ENCODE peak calls at places on chromosomes 5 and 9, in four cellular contexts. One of them, this sample, is unnamed. For H3K27me3, the result is how much of the 10 kb centered on the place peaks cover.

GRCh38 chr9:138022121-138022741 is 144.6 kb downstream of the CACNA1B start:
- DNase-seq in AG04450: no peak
- DNase-seq in SJSA1: no peak
- DNase-seq in pancreas: peak
- DNase-seq in this sample: peak

GRCh38 chr9:121331992-121332685 is 37.9 kb downstream of the STOM start:
- DNase-seq in AG04450: no peak
- DNase-seq in SJSA1: no peak
- DNase-seq in pancreas: no peak
- DNase-seq in this sample: peak

GRCh38 chr5:147442134-147442726 is 67.6 kb downstream of the DPYSL3 start:
- DNase-seq in AG04450: no peak
- DNase-seq in SJSA1: no peak
- DNase-seq in pancreas: no peak
- DNase-seq in this sample: no peak

GRCh38 chr5:75603421-75603820 is 7.8 kb upstream of the ANKDD1B start:
- DNase-seq in AG04450: peak
- DNase-seq in SJSA1: no peak
- DNase-seq in pancreas: no peak
- DNase-seq in this sample: no peak

GRCh38 chr5:41903382-41903891 is 707 bp upstream of the RIMOC1 start:
- DNase-seq in AG04450: no peak
- DNase-seq in SJSA1: no peak
- DNase-seq in pancreas: no peak
- DNase-seq in this sample: no peak

GRCh38 chr5:176866913-176867312 is 32.2 kb downstream of the HK3 start:
- DNase-seq in AG04450: no peak
- DNase-seq in SJSA1: no peak
- DNase-seq in pancreas: no peak
- DNase-seq in this sample: peak

GRCh38 chr5:3023678-3024077 is 272.2 kb upstream of the IRX2 start:
- DNase-seq in AG04450: no peak
- DNase-seq in SJSA1: peak
- DNase-seq in pancreas: no peak
- DNase-seq in this sample: no peak

GRCh38 chr5:180527659-180528058 is 33.5 kb downstream of the CNOT6 start:
- DNase-seq in AG04450: no peak
- DNase-seq in SJSA1: no peak
- DNase-seq in pancreas: no peak
- DNase-seq in this sample: no peak

GRCh38 chr5:61333351-61334223 is 1.5 kb downstream of the ZSWIM6 start:
- DNase-seq in AG04450: no peak
- DNase-seq in SJSA1: peak
- DNase-seq in pancreas: peak
- DNase-seq in this sample: peak

GRCh38 chr5:375921-376871 is 54.7 kb downstream of the AHRR start:
- DNase-seq in AG04450: no peak
- DNase-seq in SJSA1: peak
- DNase-seq in pancreas: no peak
- DNase-seq in this sample: peak

GRCh38 chr5:1840741-1841521 is 39.7 kb downstream of the NDUFS6 start:
- DNase-seq in AG04450: no peak
- DNase-seq in SJSA1: no peak
- DNase-seq in pancreas: no peak
- DNase-seq in this sample: peak

GRCh38 chr9:12889402-12890106 is 114.7 kb downstream of the LURAP1L start:
- DNase-seq in AG04450: no peak
- DNase-seq in SJSA1: no peak
- DNase-seq in pancreas: no peak
- DNase-seq in this sample: no peak

GRCh38 chr9:93598647-93599241 is 22.4 kb downstream of the PHF2 start:
- DNase-seq in AG04450: no peak
- DNase-seq in SJSA1: peak
- DNase-seq in pancreas: no peak
- DNase-seq in this sample: peak

GRCh38 chr9:26975728-26976707 is 19.8 kb downstream of the IFT74 start:
- DNase-seq in AG04450: no peak
- DNase-seq in SJSA1: no peak
- DNase-seq in pancreas: no peak
- DNase-seq in this sample: peak

GRCh38 chr9:135047026-135047350 is 40.5 kb upstream of the OLFM1 start:
- DNase-seq in AG04450: no peak
- DNase-seq in SJSA1: peak
- DNase-seq in pancreas: no peak
- DNase-seq in this sample: no peak

GRCh38 chr9:115849679-115850412 is 303.7 kb upstream of the PAPPA start:
- DNase-seq in AG04450: no peak
- DNase-seq in SJSA1: no peak
- DNase-seq in pancreas: no peak
- DNase-seq in this sample: no peak

GRCh38 chr5:150183436-150183835 is 6.4 kb upstream of the SLC6A7 start:
- DNase-seq in AG04450: no peak
- DNase-seq in SJSA1: no peak
- DNase-seq in pancreas: no peak
- DNase-seq in this sample: no peak

GRCh38 chr5:150184006-150184405 is 5.9 kb upstream of the SLC6A7 start:
- DNase-seq in AG04450: no peak
- DNase-seq in SJSA1: no peak
- DNase-seq in pancreas: no peak
- DNase-seq in this sample: no peak

GRCh38 chr5:150186137-150186536 is 3.7 kb upstream of the SLC6A7 start:
- DNase-seq in AG04450: no peak
- DNase-seq in SJSA1: no peak
- DNase-seq in pancreas: no peak
- DNase-seq in this sample: peak

GRCh38 chr5:150186796-150187356 is 3.0 kb upstream of the SLC6A7 start:
- DNase-seq in AG04450: no peak
- DNase-seq in SJSA1: no peak
- DNase-seq in pancreas: no peak
- DNase-seq in this sample: no peak

GRCh38 chr5:150184990-150185952 is 4.6 kb upstream of the SLC6A7 start:
- DNase-seq in AG04450: no peak
- DNase-seq in SJSA1: no peak
- DNase-seq in pancreas: peak
- DNase-seq in this sample: no peak
- H3K27me3 ChIP-seq in AG04450: half or more
- H3K27me3 ChIP-seq in SJSA1: under half
- H3K27me3 ChIP-seq in pancreas: under half
- H3K27me3 ChIP-seq in this sample: under half

DNA sequence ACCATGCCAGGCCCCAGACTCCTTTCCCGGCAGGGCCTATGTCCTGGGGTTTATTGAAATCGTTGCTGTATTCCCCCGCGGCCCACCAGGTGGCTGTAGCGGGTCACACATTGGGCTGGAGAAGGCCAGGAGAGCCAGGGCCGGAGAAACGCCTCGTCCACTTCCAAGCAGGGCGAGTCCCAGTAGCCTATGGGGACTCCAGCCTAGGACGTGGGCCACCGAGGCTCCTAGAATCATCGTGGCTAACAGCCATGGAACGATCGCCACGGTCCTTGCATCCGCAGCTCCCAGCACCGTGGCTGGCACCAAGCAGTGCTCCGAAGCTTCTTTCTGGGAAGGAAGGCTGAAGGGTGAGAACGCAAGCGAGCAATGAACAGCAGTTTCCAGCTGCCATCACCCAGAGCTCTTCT is 87.7 kb downstream of the ENTREP1 start:
- DNase-seq in AG04450: peak
- DNase-seq in SJSA1: no peak
- DNase-seq in pancreas: peak
- DNase-seq in this sample: peak
- H3K4me3 ChIP-seq in AG04450: peak
- H3K4me3 ChIP-seq in SJSA1: no peak
- H3K4me3 ChIP-seq in pancreas: no peak
- H3K4me3 ChIP-seq in this sample: no peak

DNA sequence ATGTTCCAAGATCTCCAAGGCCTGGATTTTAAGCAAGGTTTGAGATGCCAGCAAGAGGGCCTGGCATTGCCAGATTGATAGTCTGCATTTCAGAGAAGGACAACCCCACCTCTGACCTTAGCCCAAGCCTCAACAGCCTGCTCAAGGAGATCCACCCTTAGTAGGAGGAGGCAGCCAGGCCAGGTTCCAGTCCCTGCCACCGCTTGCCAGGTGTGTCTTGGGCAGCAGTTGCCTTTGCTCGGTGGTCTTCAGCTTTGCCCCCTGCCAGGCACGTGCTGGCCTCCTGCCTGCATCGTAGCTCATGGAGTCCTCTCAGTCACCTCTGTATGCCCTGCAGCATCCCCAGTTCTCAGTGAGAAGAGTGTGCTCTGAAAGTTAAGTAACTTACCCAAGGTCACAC is 134.2 kb downstream of the KCNIP1 start:
- DNase-seq in AG04450: no peak
- DNase-seq in SJSA1: no peak
- DNase-seq in pancreas: no peak
- DNase-seq in this sample: no peak
- H3K27me3 ChIP-seq in AG04450: under half
- H3K27me3 ChIP-seq in SJSA1: under half
- H3K27me3 ChIP-seq in pancreas: under half
- H3K27me3 ChIP-seq in this sample: under half

GRCh38 chr5:119322312-119322947 is 33.4 kb upstream of the TNFAIP8 start:
- DNase-seq in AG04450: no peak
- DNase-seq in SJSA1: no peak
- DNase-seq in pancreas: no peak
- DNase-seq in this sample: peak
- H3K4me3 ChIP-seq in AG04450: no peak
- H3K4me3 ChIP-seq in SJSA1: no peak
- H3K4me3 ChIP-seq in pancreas: no peak
- H3K4me3 ChIP-seq in this sample: no peak

GRCh38 chr5:80565330-80565729 is 4.8 kb downstream of the ANKRD34B start:
- DNase-seq in AG04450: no peak
- DNase-seq in SJSA1: no peak
- DNase-seq in pancreas: no peak
- DNase-seq in this sample: no peak
- H3K27me3 ChIP-seq in AG04450: half or more
- H3K27me3 ChIP-seq in SJSA1: half or more
- H3K27me3 ChIP-seq in pancreas: under half
- H3K27me3 ChIP-seq in this sample: half or more

GRCh38 chr9:95174038-95174437 is 143.5 kb downstream of the FANCC start:
- DNase-seq in AG04450: no peak
- DNase-seq in SJSA1: no peak
- DNase-seq in pancreas: no peak
- DNase-seq in this sample: no peak

GRCh38 chr9:95175523-95175922 is 142.0 kb downstream of the FANCC start:
- DNase-seq in AG04450: no peak
- DNase-seq in SJSA1: no peak
- DNase-seq in pancreas: no peak
- DNase-seq in this sample: no peak

GRCh38 chr9:95171596-95171995 is 145.9 kb downstream of the FANCC start:
- DNase-seq in AG04450: no peak
- DNase-seq in SJSA1: no peak
- DNase-seq in pancreas: no peak
- DNase-seq in this sample: no peak

GRCh38 chr9:95167998-95168397 is 149.5 kb downstream of the FANCC start:
- DNase-seq in AG04450: peak
- DNase-seq in SJSA1: peak
- DNase-seq in pancreas: peak
- DNase-seq in this sample: peak

GRCh38 chr9:95171001-95171400 is 146.5 kb downstream of the FANCC start:
- DNase-seq in AG04450: no peak
- DNase-seq in SJSA1: no peak
- DNase-seq in pancreas: no peak
- DNase-seq in this sample: no peak
- H3K4me3 ChIP-seq in AG04450: no peak
- H3K4me3 ChIP-seq in SJSA1: no peak
- H3K4me3 ChIP-seq in pancreas: no peak
- H3K4me3 ChIP-seq in this sample: no peak

GRCh38 chr9:95521699-95522098 is 4.9 kb upstream of the PTCH1 start:
- DNase-seq in AG04450: no peak
- DNase-seq in SJSA1: no peak
- DNase-seq in pancreas: no peak
- DNase-seq in this sample: no peak
- H3K27me3 ChIP-seq in AG04450: under half
- H3K27me3 ChIP-seq in SJSA1: under half
- H3K27me3 ChIP-seq in pancreas: under half
- H3K27me3 ChIP-seq in this sample: under half

GRCh38 chr9:127954831-127955293 is 17.2 kb upstream of the DPM2 start:
- DNase-seq in AG04450: no peak
- DNase-seq in SJSA1: no peak
- DNase-seq in pancreas: no peak
- DNase-seq in this sample: peak
- H3K4me3 ChIP-seq in AG04450: no peak
- H3K4me3 ChIP-seq in SJSA1: no peak
- H3K4me3 ChIP-seq in pancreas: no peak
- H3K4me3 ChIP-seq in this sample: no peak

GRCh38 chr9:87713278-87713989 is 12.5 kb upstream of the CTSL start:
- DNase-seq in AG04450: peak
- DNase-seq in SJSA1: peak
- DNase-seq in pancreas: peak
- DNase-seq in this sample: no peak
- H3K27me3 ChIP-seq in AG04450: under half
- H3K27me3 ChIP-seq in SJSA1: under half
- H3K27me3 ChIP-seq in pancreas: under half
- H3K27me3 ChIP-seq in this sample: under half

GRCh38 chr9:70948744-70949143 is 172.7 kb downstream of the TRPM3 start:
- DNase-seq in AG04450: no peak
- DNase-seq in SJSA1: no peak
- DNase-seq in pancreas: no peak
- DNase-seq in this sample: no peak

GRCh38 chr9:70947519-70947918 is 173.9 kb downstream of the TRPM3 start:
- DNase-seq in AG04450: no peak
- DNase-seq in SJSA1: no peak
- DNase-seq in pancreas: no peak
- DNase-seq in this sample: peak

GRCh38 chr9:70947086-70947485 is 174.3 kb downstream of the TRPM3 start:
- DNase-seq in AG04450: no peak
- DNase-seq in SJSA1: no peak
- DNase-seq in pancreas: no peak
- DNase-seq in this sample: no peak

GRCh38 chr9:70949239-70949638 is 172.2 kb downstream of the TRPM3 start:
- DNase-seq in AG04450: no peak
- DNase-seq in SJSA1: no peak
- DNase-seq in pancreas: no peak
- DNase-seq in this sample: no peak

DNA sequence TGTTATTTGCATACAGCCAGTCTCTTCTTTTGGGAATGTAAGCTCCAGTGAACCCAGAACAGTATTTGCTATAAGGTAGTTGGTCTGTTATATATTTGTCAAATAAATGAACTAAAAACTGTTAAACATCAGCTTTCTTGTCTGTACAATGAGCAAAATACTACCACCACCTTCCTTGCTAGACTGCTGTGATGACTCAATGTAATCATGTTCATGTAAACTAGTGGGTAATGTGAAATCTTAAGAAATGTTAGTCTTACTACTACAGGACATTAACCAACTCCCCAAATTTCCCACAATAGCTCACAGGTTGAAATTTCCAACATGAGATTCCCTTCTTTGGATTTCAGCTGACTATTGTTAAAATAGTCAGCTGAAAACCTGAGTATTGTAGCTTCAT is 176.1 kb downstream of the TRPM3 start:
- DNase-seq in AG04450: no peak
- DNase-seq in SJSA1: no peak
- DNase-seq in pancreas: no peak
- DNase-seq in this sample: no peak
- H3K4me3 ChIP-seq in AG04450: no peak
- H3K4me3 ChIP-seq in SJSA1: no peak
- H3K4me3 ChIP-seq in pancreas: no peak
- H3K4me3 ChIP-seq in this sample: no peak

This sample was measured in H7.